ENCODE peak calls at places on chromosomes 4 and X, in five cellular contexts. B is IMR-90, E is tibial artery, X is A673, D is upper lobe of left lung. J is an unnamed sample. For H3K27me3, the result is how much of the 10 kb centered on the place peaks cover.

GRCh38 chr4:94739741-94740140 is 18.0 kb upstream of the BMPR1B start:
- DNase-seq in B (no peak), X (no peak), E (no peak), D (no peak), J (no peak)

GRCh38 chrX:1534321-1535168 is 2.4 kb downstream of the P2RY8 start:
- DNase-seq in D (no peak), X (no peak), B (no peak), E (no peak), J (no peak)

GRCh38 chr4:82555279-82555678 is 6.5 kb downstream of the TMEM150C start:
- DNase-seq in X (peak), E (no peak), D (no peak), B (no peak), J (no peak)

GRCh38 chr4:1520145-1520661 is 114.0 kb upstream of the NKX1-1 start:
- DNase-seq in B (no peak), X (no peak), D (no peak), E (no peak), J (no peak)

GRCh38 chr4:122826596-122827257 is at the start of gene FGF2:
- DNase-seq in B (peak), E (peak), X (peak), D (peak), J (peak)

GRCh38 chr4:45036677-45037076 is 310.3 kb upstream of the GNPDA2 start:
- DNase-seq in E (no peak), B (no peak), D (no peak), X (peak), J (no peak)

GRCh38 chr4:77127837-77128621 is 29.0 kb upstream of the CCNG2 start:
- DNase-seq in E (no peak), X (no peak), D (no peak), B (no peak), J (no peak)

GRCh38 chrX:140664939-140665338 is 44.6 kb upstream of the LINC00632 start:
- DNase-seq in E (no peak), X (peak), B (peak), D (no peak), J (no peak)

GRCh38 chrX:43448688-43449087 is 207.4 kb upstream of the MAOA start:
- DNase-seq in D (no peak), E (no peak), X (peak), B (no peak), J (no peak)

GRCh38 chr4:152185786-152186540 is 349.9 kb downstream of the FBXW7 start:
- DNase-seq in X (no peak), D (no peak), B (no peak), E (no peak), J (no peak)

GRCh38 chr4:101252721-101253120 is 94.6 kb downstream of the PPP3CA start:
- DNase-seq in D (no peak), X (no peak), B (peak), E (no peak), J (no peak)

GRCh38 chrX:34848281-34848680 is 94.3 kb upstream of the FAM47B start:
- DNase-seq in D (no peak), B (peak), E (no peak), X (no peak), J (no peak)

GRCh38 chr4:68218044-68218443 is 27.4 kb downstream of the TMPRSS11B start:
- DNase-seq in B (no peak), D (no peak), E (no peak), X (no peak), J (no peak)

GRCh38 chrX:49748211-49748956 is 52.6 kb upstream of the PAGE1 start:
- DNase-seq in B (no peak), E (no peak), D (no peak), X (no peak), J (no peak)

GRCh38 chr4:112270643-112271484 is 14.8 kb downstream of the TIFA start:
- DNase-seq in X (no peak), D (no peak), E (no peak), B (peak), J (no peak)

GRCh38 chrX:40496728-40497127 is 84.0 kb upstream of the ATP6AP2 start:
- DNase-seq in E (no peak), B (peak), X (peak), D (no peak), J (no peak)

GRCh38 chrX:39910651-39911050 is 187.1 kb downstream of the BCOR start:
- DNase-seq in E (no peak), B (no peak), X (no peak), D (no peak), J (no peak)

GRCh38 chr4:88419874-88420273 is 37.0 kb upstream of the HERC5 start:
- DNase-seq in X (no peak), B (no peak), E (no peak), D (no peak), J (no peak)

GRCh38 chr4:107721436-107722090 is 1.5 kb upstream of the PAPSS1 start:
- DNase-seq in E (no peak), B (no peak), D (peak), X (no peak), J (no peak)

GRCh38 chr4:26871611-26872010 is 11.0 kb downstream of the STIM2 start:
- DNase-seq in D (no peak), B (peak), X (peak), E (no peak), J (no peak)

GRCh38 chrX:100745806-100746537 is 14.1 kb upstream of the SYTL4 start:
- DNase-seq in D (no peak), X (no peak), B (no peak), E (peak), J (no peak)
- H3K27ac ChIP-seq in D (no peak), X (no peak), B (no peak), E (no peak), J (no peak)

GRCh38 chr4:52038109-52038912 is at the start of gene SGCB:
- DNase-seq in E (peak), B (peak), D (peak), X (peak), J (peak)
- TF ChIP-seq CTCF in E (no peak), B (no peak), D (peak), X (no peak), J (no peak)

GRCh38 chrX:150364347-150365050 is 1.4 kb downstream of the MAMLD1 start:
- DNase-seq in E (no peak), D (no peak), X (peak), B (peak), J (no peak)
- H3K27me3 ChIP-seq in E (under half), D (under half), X (under half), B (under half), J (under half)

GRCh38 chrX:77740376-77740905 is 45.6 kb downstream of the ATRX start:
- DNase-seq in X (peak), E (no peak), B (no peak), D (no peak), J (no peak)
- H3K27ac ChIP-seq in X (peak), E (no peak), B (no peak), D (no peak), J (no peak)

J was measured in RWPE2.